ENCODE peak calls at places on chromosomes 16 and 17, in ten cellular contexts. F, D, I, L, P, X, M, S, V and R are unnamed samples. For H3K27me3 and H3K36me3, the result is how much of the 10 kb centered on the place peaks cover.

GRCh38 chr17:54754560-54754959 is 146.1 kb upstream of the TOM1L1 start:
- DNase-seq in L (peak), F (no peak), P (peak), D (no peak), X (no peak), I (no peak), S (no peak), M (peak), V (no peak), R (no peak)

GRCh38 chr17:51120357-51120738 is 320 bp downstream of the SPAG9 start:
- DNase-seq in L (no peak), I (peak), S (no peak), X (peak), V (peak), P (peak), D (no peak), F (peak), M (no peak), R (no peak)

GRCh38 chr17:61211233-61211632 is 188.4 kb upstream of the TBX2 start:
- DNase-seq in I (no peak), M (no peak), F (no peak), D (no peak), V (no peak), X (no peak), L (no peak), P (no peak), S (no peak), R (no peak)

GRCh38 chr16:14420721-14421488 is 209.2 kb downstream of the PARN start:
- DNase-seq in I (no peak), S (no peak), F (no peak), D (no peak), P (no peak), V (peak), L (no peak), M (no peak), X (no peak), R (no peak)

GRCh38 chr17:45161288-45162021 is at the start of gene HEXIM2:
- DNase-seq in P (peak), V (peak), F (peak), S (peak), X (peak), L (peak), M (peak), D (peak), I (peak), R (peak)

GRCh38 chr17:79231766-79232287 is 157.2 kb downstream of the ENGASE start:
- DNase-seq in F (no peak), X (no peak), I (no peak), S (no peak), P (no peak), V (no peak), M (no peak), L (no peak), D (no peak), R (no peak)

GRCh38 chr17:68437979-68438877 is 19.1 kb downstream of the WIPI1 start:
- DNase-seq in V (no peak), F (peak), I (peak), S (no peak), P (no peak), M (no peak), D (peak), X (no peak), L (peak), R (no peak)

GRCh38 chr17:77205396-77206124 is 64.8 kb downstream of the SEC14L1 start:
- DNase-seq in V (no peak), M (no peak), D (no peak), L (peak), I (no peak), X (no peak), F (no peak), S (no peak), P (no peak), R (no peak)

GRCh38 chr17:35287286-35287811 is 44.5 kb downstream of the SLFN5 start:
- DNase-seq in V (no peak), I (no peak), P (no peak), S (no peak), F (no peak), X (no peak), L (no peak), D (no peak), M (no peak), R (no peak)

GRCh38 chr16:280005-280421 is 378 bp upstream of the ARHGDIG start:
- DNase-seq in M (peak), F (no peak), X (no peak), L (no peak), S (no peak), P (no peak), I (no peak), D (no peak), V (no peak), R (no peak)

GRCh38 chr17:3012926-3013581 is 50.4 kb downstream of the OR1D5 start:
- DNase-seq in M (peak), F (peak), P (peak), X (peak), I (peak), S (no peak), V (peak), D (peak), L (no peak), R (no peak)

GRCh38 chr17:39916918-39917317 is 1.5 kb downstream of the GSDMB start:
- DNase-seq in M (no peak), V (no peak), X (peak), P (no peak), F (no peak), L (no peak), S (no peak), D (no peak), I (no peak), R (no peak)

GRCh38 chr16:12504312-12504711 is 299.4 kb downstream of the CPPED1 start:
- DNase-seq in V (peak), L (no peak), F (no peak), P (no peak), X (no peak), D (no peak), M (no peak), S (no peak), I (no peak), R (no peak)

GRCh38 chr16:51881731-51882130 is 665.2 kb downstream of the TOX3 start:
- DNase-seq in F (no peak), V (peak), X (peak), D (no peak), P (no peak), S (no peak), I (no peak), L (no peak), M (no peak), R (no peak)

GRCh38 chr16:9098377-9099090 is 7.1 kb downstream of the HAPSTR1 start:
- DNase-seq in V (no peak), F (no peak), I (no peak), D (no peak), X (no peak), P (no peak), M (no peak), L (no peak), S (no peak), R (no peak)
- H3K27me3 ChIP-seq in V (under half), F (under half), I (under half), D (under half), X (under half), P (under half), M (under half), L (under half), S (under half), R (under half)

GRCh38 chr17:75822119-75822799 is 21.9 kb downstream of the UNC13D start:
- DNase-seq in P (peak), I (no peak), V (no peak), M (peak), L (no peak), S (no peak), F (peak), D (peak), X (no peak), R (no peak)
- H3K36me3 ChIP-seq in P (under half), I (half or more), V (under half), M (under half), L (half or more), S (under half), F (under half), D (under half), X (under half), R (half or more)

DNA sequence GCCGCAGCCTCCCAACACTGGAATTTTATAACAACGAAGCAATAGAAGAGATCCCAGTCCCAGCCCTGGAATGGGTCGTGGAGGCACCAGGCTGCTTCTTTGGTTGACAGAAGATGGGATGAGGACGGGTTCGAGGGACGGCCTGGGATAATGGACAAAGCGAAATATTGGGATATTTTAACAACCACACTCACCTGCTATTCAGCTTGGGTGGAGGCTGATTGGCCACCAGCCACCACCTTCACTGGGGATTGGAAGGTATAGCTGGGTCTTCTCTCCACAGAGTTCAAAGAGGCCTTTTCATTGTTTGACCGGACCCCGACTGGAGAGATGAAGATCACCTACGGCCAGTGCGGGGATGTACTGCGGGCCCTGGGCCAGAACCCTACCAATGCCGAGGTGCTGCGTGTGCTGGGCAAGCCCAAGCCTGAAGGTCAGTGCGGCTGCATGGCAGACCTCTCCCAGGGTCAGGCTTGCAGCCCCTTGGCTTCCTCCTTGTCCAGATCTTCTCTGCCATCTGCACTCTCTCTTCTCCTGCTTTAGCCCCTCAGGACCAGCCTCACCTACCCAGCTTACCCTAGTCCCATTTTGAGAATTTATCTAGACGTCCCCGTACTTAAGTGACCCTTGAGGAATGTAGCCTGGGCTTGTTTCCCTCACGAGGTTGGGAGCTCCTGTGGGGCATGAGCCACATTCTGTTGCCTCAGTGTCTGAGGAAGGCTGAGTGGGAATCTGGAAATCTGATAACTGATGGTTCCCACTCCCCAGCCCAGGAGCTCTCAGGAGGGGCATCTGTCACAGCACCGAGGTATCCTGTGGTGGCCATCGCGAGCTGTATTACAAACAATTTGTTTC is 10.7 kb downstream of the MYL4 start:
- DNase-seq in M (no peak), X (no peak), L (no peak), I (no peak), P (no peak), D (no peak), V (no peak), F (no peak), S (no peak), R (no peak)
- H3K4me3 ChIP-seq in M (no peak), X (no peak), L (no peak), I (no peak), P (no peak), D (no peak), V (no peak), F (no peak), S (no peak), R (no peak)

GRCh38 chr16:85443531-85443930 is 169.6 kb upstream of the GSE1 start:
- DNase-seq in S (no peak), I (no peak), X (no peak), M (no peak), D (no peak), L (no peak), V (no peak), P (no peak), F (no peak), R (no peak)

GRCh38 chr16:85445779-85446222 is 167.3 kb upstream of the GSE1 start:
- DNase-seq in S (no peak), F (no peak), M (peak), V (peak), X (no peak), I (no peak), P (no peak), D (no peak), L (no peak), R (no peak)

GRCh38 chr16:85446846-85447656 is 166.1 kb upstream of the GSE1 start:
- DNase-seq in S (no peak), P (no peak), D (no peak), X (no peak), L (no peak), V (no peak), I (no peak), M (peak), F (peak), R (no peak)

GRCh38 chr16:85443116-85443515 is 170.0 kb upstream of the GSE1 start:
- DNase-seq in D (no peak), I (no peak), L (no peak), V (no peak), X (no peak), S (no peak), F (no peak), M (no peak), P (no peak), R (no peak)

GRCh38 chr16:85444879-85445778 is 168.0 kb upstream of the GSE1 start:
- DNase-seq in M (peak), L (no peak), D (no peak), V (no peak), I (no peak), X (no peak), F (peak), P (no peak), S (no peak), R (no peak)
- H3K27me3 ChIP-seq in M (under half), L (under half), D (under half), V (under half), I (under half), X (under half), F (under half), P (under half), S (under half), R (under half)

GRCh38 chr16:4697867-4698291 is 4.5 kb downstream of the NUDT16L1 start:
- DNase-seq in S (no peak), L (no peak), D (no peak), I (no peak), P (no peak), V (no peak), X (no peak), M (peak), F (no peak), R (no peak)
- H3K36me3 ChIP-seq in S (half or more), L (under half), D (under half), I (under half), P (under half), V (under half), X (half or more), M (under half), F (under half), R (half or more)